ENCODE peak calls at places on chromosomes 4 and X, in five cellular contexts. One of them, this sample, is unnamed.
A peak's percentile ranks its signal among the peaks of the same experiment; 100 is the strongest.

GRCh38 chr4:22877653-22878052 is 184.9 kb downstream of the GBA3 start:
- DNase-seq in HCEC 1CT: no peak
- DNase-seq in activated CD4-positive, alpha-beta T cell treated with anti-CD3 and anti-CD28 coated beads for 36 hours: no peak
- DNase-seq in cardiac fibroblast: no peak
- DNase-seq in neural crest cell: no peak
- DNase-seq in this sample: no peak

GRCh38 chrX:67587946-67588624 is 44.3 kb downstream of the AR start:
- DNase-seq in neural crest cell: no peak
- DNase-seq in HCEC 1CT: no peak
- DNase-seq in cardiac fibroblast: peak; percentile 30
- DNase-seq in activated CD4-positive, alpha-beta T cell treated with anti-CD3 and anti-CD28 coated beads for 36 hours: no peak
- DNase-seq in this sample: no peak

GRCh38 chrX:127726227-127726626 is 326.0 kb downstream of the ACTRT1 start:
- DNase-seq in cardiac fibroblast: no peak
- DNase-seq in activated CD4-positive, alpha-beta T cell treated with anti-CD3 and anti-CD28 coated beads for 36 hours: no peak
- DNase-seq in HCEC 1CT: no peak
- DNase-seq in neural crest cell: no peak
- DNase-seq in this sample: no peak

GRCh38 chr4:24991015-24991414 is 39.7 kb downstream of the LGI2 start:
- DNase-seq in cardiac fibroblast: peak; percentile 77
- DNase-seq in activated CD4-positive, alpha-beta T cell treated with anti-CD3 and anti-CD28 coated beads for 36 hours: no peak
- DNase-seq in HCEC 1CT: peak; percentile 32
- DNase-seq in neural crest cell: no peak
- DNase-seq in this sample: no peak

GRCh38 chr4:119525005-119525749 is 103.4 kb downstream of the PDE5A start:
- DNase-seq in activated CD4-positive, alpha-beta T cell treated with anti-CD3 and anti-CD28 coated beads for 36 hours: no peak
- DNase-seq in neural crest cell: no peak
- DNase-seq in cardiac fibroblast: peak; percentile 91
- DNase-seq in HCEC 1CT: peak; percentile 82
- DNase-seq in this sample: peak; percentile 29

GRCh38 chrX:70096052-70096451 is 33.8 kb downstream of the OTUD6A start:
- DNase-seq in cardiac fibroblast: peak; percentile 57
- DNase-seq in activated CD4-positive, alpha-beta T cell treated with anti-CD3 and anti-CD28 coated beads for 36 hours: no peak
- DNase-seq in HCEC 1CT: peak; percentile 19
- DNase-seq in neural crest cell: no peak
- DNase-seq in this sample: no peak

GRCh38 chr4:37453004-37453360 is 208.4 kb downstream of the NWD2 start:
- DNase-seq in HCEC 1CT: peak; percentile 2
- DNase-seq in cardiac fibroblast: peak; percentile 82
- DNase-seq in activated CD4-positive, alpha-beta T cell treated with anti-CD3 and anti-CD28 coated beads for 36 hours: peak; percentile 68
- DNase-seq in neural crest cell: peak; percentile 34
- DNase-seq in this sample: peak; percentile 57

GRCh38 chr4:1235381-1236102 is 13.4 kb downstream of the CTBP1 start:
- DNase-seq in HCEC 1CT: no peak
- DNase-seq in neural crest cell: no peak
- DNase-seq in cardiac fibroblast: no peak
- DNase-seq in activated CD4-positive, alpha-beta T cell treated with anti-CD3 and anti-CD28 coated beads for 36 hours: no peak
- DNase-seq in this sample: no peak

GRCh38 chr4:183321079-183321478 is 1.0 kb upstream of the CLDN22 start:
- DNase-seq in cardiac fibroblast: no peak
- DNase-seq in neural crest cell: no peak
- DNase-seq in HCEC 1CT: no peak
- DNase-seq in activated CD4-positive, alpha-beta T cell treated with anti-CD3 and anti-CD28 coated beads for 36 hours: no peak
- DNase-seq in this sample: no peak

GRCh38 chr4:185792384-185793146 is 19.4 kb downstream of the SORBS2 start:
- DNase-seq in cardiac fibroblast: peak; percentile 97
- DNase-seq in HCEC 1CT: peak; percentile 84
- DNase-seq in neural crest cell: no peak
- DNase-seq in activated CD4-positive, alpha-beta T cell treated with anti-CD3 and anti-CD28 coated beads for 36 hours: no peak
- DNase-seq in this sample: peak; percentile 24

GRCh38 chr4:46444318-46444717 is 54.4 kb upstream of the GABRA2 start:
- DNase-seq in HCEC 1CT: no peak
- DNase-seq in activated CD4-positive, alpha-beta T cell treated with anti-CD3 and anti-CD28 coated beads for 36 hours: no peak
- DNase-seq in cardiac fibroblast: peak; percentile 2
- DNase-seq in neural crest cell: no peak
- DNase-seq in this sample: no peak

GRCh38 chr4:189974056-189974455 is 33.4 kb downstream of the FRG1 start:
- DNase-seq in neural crest cell: no peak
- DNase-seq in cardiac fibroblast: peak; percentile 11
- DNase-seq in activated CD4-positive, alpha-beta T cell treated with anti-CD3 and anti-CD28 coated beads for 36 hours: no peak
- DNase-seq in HCEC 1CT: no peak
- DNase-seq in this sample: no peak

GRCh38 chr4:518569-519083 is 19.6 kb downstream of the PIGG start:
- DNase-seq in activated CD4-positive, alpha-beta T cell treated with anti-CD3 and anti-CD28 coated beads for 36 hours: no peak
- DNase-seq in neural crest cell: no peak
- DNase-seq in cardiac fibroblast: no peak
- DNase-seq in HCEC 1CT: no peak
- DNase-seq in this sample: no peak

GRCh38 chr4:165027762-165028402 is 3.9 kb upstream of the TRIM60 start:
- DNase-seq in activated CD4-positive, alpha-beta T cell treated with anti-CD3 and anti-CD28 coated beads for 36 hours: no peak
- DNase-seq in neural crest cell: no peak
- DNase-seq in cardiac fibroblast: no peak
- DNase-seq in HCEC 1CT: peak; percentile 3
- DNase-seq in this sample: peak; percentile 8

GRCh38 chr4:139988863-139989765 is 164.9 kb downstream of the MAML3 start:
- DNase-seq in HCEC 1CT: peak; percentile 81
- DNase-seq in activated CD4-positive, alpha-beta T cell treated with anti-CD3 and anti-CD28 coated beads for 36 hours: peak; percentile 76
- DNase-seq in cardiac fibroblast: peak; percentile 94
- DNase-seq in neural crest cell: no peak
- DNase-seq in this sample: peak; percentile 77

GRCh38 chrX:68432648-68433047 is 647 bp downstream of the OPHN1 start:
- DNase-seq in HCEC 1CT: peak; percentile 12
- DNase-seq in neural crest cell: peak; percentile 1
- DNase-seq in cardiac fibroblast: no peak
- DNase-seq in activated CD4-positive, alpha-beta T cell treated with anti-CD3 and anti-CD28 coated beads for 36 hours: no peak
- DNase-seq in this sample: no peak

GRCh38 chr4:140293979-140294378 is 79.5 kb upstream of the SCOC start:
- DNase-seq in HCEC 1CT: no peak
- DNase-seq in activated CD4-positive, alpha-beta T cell treated with anti-CD3 and anti-CD28 coated beads for 36 hours: no peak
- DNase-seq in cardiac fibroblast: no peak
- DNase-seq in neural crest cell: no peak
- DNase-seq in this sample: no peak

GRCh38 chr4:6777636-6778281 is 4.8 kb upstream of the KIAA0232 start:
- DNase-seq in cardiac fibroblast: no peak
- DNase-seq in neural crest cell: no peak
- DNase-seq in HCEC 1CT: no peak
- DNase-seq in activated CD4-positive, alpha-beta T cell treated with anti-CD3 and anti-CD28 coated beads for 36 hours: no peak
- DNase-seq in this sample: no peak

GRCh38 chr4:1400861-1401408 is 5.3 kb downstream of the NKX1-1 start:
- DNase-seq in HCEC 1CT: no peak
- DNase-seq in cardiac fibroblast: no peak
- DNase-seq in neural crest cell: no peak
- DNase-seq in activated CD4-positive, alpha-beta T cell treated with anti-CD3 and anti-CD28 coated beads for 36 hours: no peak
- DNase-seq in this sample: no peak

GRCh38 chr4:152094851-152095700 is 334.3 kb upstream of the GATB start:
- DNase-seq in cardiac fibroblast: peak; percentile 12
- DNase-seq in HCEC 1CT: peak; percentile 43
- DNase-seq in neural crest cell: no peak
- DNase-seq in activated CD4-positive, alpha-beta T cell treated with anti-CD3 and anti-CD28 coated beads for 36 hours: no peak
- DNase-seq in this sample: no peak

GRCh38 chr4:148284526-148285193 is 157.6 kb downstream of the NR3C2 start:
- DNase-seq in activated CD4-positive, alpha-beta T cell treated with anti-CD3 and anti-CD28 coated beads for 36 hours: no peak
- DNase-seq in neural crest cell: no peak
- DNase-seq in cardiac fibroblast: peak; percentile 3
- DNase-seq in HCEC 1CT: no peak
- DNase-seq in this sample: no peak

GRCh38 chr4:73885570-73886230 is 16.5 kb downstream of the CXCL1 start:
- DNase-seq in cardiac fibroblast: peak; percentile 88
- DNase-seq in HCEC 1CT: peak; percentile 29
- DNase-seq in neural crest cell: no peak
- DNase-seq in activated CD4-positive, alpha-beta T cell treated with anti-CD3 and anti-CD28 coated beads for 36 hours: no peak
- DNase-seq in this sample: peak; percentile 36

GRCh38 chr4:181548873-181549541 is 694.2 kb upstream of the TENM3 start:
- DNase-seq in neural crest cell: no peak
- DNase-seq in activated CD4-positive, alpha-beta T cell treated with anti-CD3 and anti-CD28 coated beads for 36 hours: no peak
- DNase-seq in cardiac fibroblast: peak; percentile 94
- DNase-seq in HCEC 1CT: peak; percentile 83
- DNase-seq in this sample: peak; percentile 60

GRCh38 chr4:108172780-108173598 is 4.3 kb upstream of the LEF1 start:
- DNase-seq in neural crest cell: peak; percentile 73
- DNase-seq in activated CD4-positive, alpha-beta T cell treated with anti-CD3 and anti-CD28 coated beads for 36 hours: peak; percentile 84
- DNase-seq in HCEC 1CT: peak; percentile 60
- DNase-seq in cardiac fibroblast: peak; percentile 30
- DNase-seq in this sample: peak; percentile 23

GRCh38 chr4:13988347-13989265 is 361.1 kb upstream of the BOD1L1 start:
- DNase-seq in HCEC 1CT: peak; percentile 94
- DNase-seq in cardiac fibroblast: peak; percentile 99
- DNase-seq in activated CD4-positive, alpha-beta T cell treated with anti-CD3 and anti-CD28 coated beads for 36 hours: no peak
- DNase-seq in neural crest cell: no peak
- DNase-seq in this sample: peak; percentile 86

GRCh38 chr4:140344111-140344510 is 29.3 kb upstream of the SCOC start:
- DNase-seq in HCEC 1CT: no peak
- DNase-seq in activated CD4-positive, alpha-beta T cell treated with anti-CD3 and anti-CD28 coated beads for 36 hours: no peak
- DNase-seq in cardiac fibroblast: no peak
- DNase-seq in neural crest cell: no peak
- DNase-seq in this sample: no peak

GRCh38 chr4:21885241-21885640 is 63.3 kb downstream of the KCNIP4 start:
- DNase-seq in activated CD4-positive, alpha-beta T cell treated with anti-CD3 and anti-CD28 coated beads for 36 hours: no peak
- DNase-seq in neural crest cell: no peak
- DNase-seq in cardiac fibroblast: peak; percentile 82
- DNase-seq in HCEC 1CT: peak; percentile 86
- DNase-seq in this sample: no peak